ENCODE peak calls at places on chromosomes 2 and 18, in eight cellular contexts. H is right cardiac atrium; Q is natural killer cell treated with Interleukin-12 subunit alpha and Interleukin-12 subunit beta and Interleukin-15 and Interleukin-18, amount 100 ng/mL, for 72 hours; N is aorta; K is gastroesophageal sphincter; I is stimulated activated naive CD8-positive, alpha-beta T cell treated with anti-CD3 and anti-CD28 coated beads, Interleukin-15, Interleukin-2, amounts not matched to agents 100 U/mL and 50 U/mL, for 24 hours; W is heart right ventricle; B is stimulated activated naive B cell treated with anti-CD40 and anti-IgM and Interleukin-4, amounts not matched to agents 10 μg/mL and 1 μg/mL and 100 μg/mL, for 72 hours. C is an unnamed sample.

GRCh38 chr2:39855856-39856255 is 76.8 kb upstream of the THUMPD2 start:
- ATAC-seq in H (no peak), Q (no peak), N (no peak), K (no peak), I (no peak), W (no peak), B (no peak), C (no peak)

GRCh38 chr2:108905906-108906305 is 83.1 kb downstream of the EDAR start:
- ATAC-seq in H (no peak), Q (no peak), N (no peak), K (no peak), I (no peak), W (peak; percentile 34), B (no peak), C (no peak)

GRCh38 chr2:196759378-196759706 is 40.1 kb downstream of the GTF3C3 start:
- ATAC-seq in H (peak; percentile 19), Q (no peak), N (peak; percentile 41), K (no peak), I (no peak), W (no peak), B (no peak), C (no peak)

GRCh38 chr2:144454466-144455287 is 65.2 kb downstream of the ZEB2 start:
- ATAC-seq in H (no peak), Q (peak; percentile 81), N (no peak), K (no peak), I (peak; percentile 58), W (no peak), B (peak; percentile 74), C (peak; percentile 84)

GRCh38 chr2:13015941-13016340 is 299.2 kb downstream of the TRIB2 start:
- ATAC-seq in H (no peak), Q (no peak), N (no peak), K (no peak), I (no peak), W (no peak), B (no peak), C (no peak)

GRCh38 chr2:237532225-237532624 is 34.1 kb upstream of the PRLH start:
- ATAC-seq in H (no peak), Q (no peak), N (no peak), K (no peak), I (no peak), W (no peak), B (no peak), C (no peak)

GRCh38 chr2:149388120-149388816 is 57.9 kb downstream of the LYPD6 start:
- ATAC-seq in H (no peak), Q (no peak), N (no peak), K (no peak), I (no peak), W (no peak), B (no peak), C (no peak)

GRCh38 chr2:101617188-101617587 is 80.3 kb upstream of the MAP4K4 start:
- ATAC-seq in H (no peak), Q (no peak), N (no peak), K (no peak), I (no peak), W (no peak), B (no peak), C (no peak)

GRCh38 chr2:42316910-42317309 is 44.1 kb downstream of the COX7A2L start:
- ATAC-seq in H (no peak), Q (no peak), N (no peak), K (no peak), I (no peak), W (no peak), B (no peak), C (no peak)

GRCh38 chr18:2697184-2697583 is 41.7 kb downstream of the SMCHD1 start:
- ATAC-seq in H (no peak), Q (no peak), N (no peak), K (no peak), I (no peak), W (no peak), B (no peak), C (no peak)

GRCh38 chr18:74329688-74330205 is 14.1 kb downstream of the C18orf63 start:
- ATAC-seq in H (no peak), Q (no peak), N (no peak), K (no peak), I (no peak), W (no peak), B (no peak), C (no peak)

GRCh38 chr2:42171396-42171971 is 2.3 kb downstream of the EML4 start:
- ATAC-seq in H (no peak), Q (no peak), N (no peak), K (no peak), I (no peak), W (no peak), B (no peak), C (no peak)

GRCh38 chr2:161367675-161368074 is 48.4 kb upstream of the TBR1 start:
- ATAC-seq in H (no peak), Q (no peak), N (no peak), K (no peak), I (no peak), W (no peak), B (no peak), C (no peak)

GRCh38 chr2:33051586-33052385 is 105.0 kb downstream of the LTBP1 start:
- ATAC-seq in H (peak; percentile 47), Q (peak; percentile 85), N (peak; percentile 84), K (peak; percentile 79), I (no peak), W (no peak), B (no peak), C (no peak)

GRCh38 chr2:237591021-237591370 is 462 bp upstream of the RAB17 start:
- ATAC-seq in H (no peak), Q (no peak), N (no peak), K (no peak), I (no peak), W (no peak), B (no peak), C (no peak)

GRCh38 chr2:147463881-147464520 is 380.8 kb upstream of the ACVR2A start:
- ATAC-seq in H (no peak), Q (no peak), N (no peak), K (no peak), I (no peak), W (no peak), B (peak; percentile 73), C (no peak)

GRCh38 chr2:120360307-120360855 is 14.4 kb downstream of the INHBB start:
- ATAC-seq in H (no peak), Q (no peak), N (no peak), K (no peak), I (no peak), W (peak; percentile 32), B (no peak), C (no peak)

GRCh38 chr2:217035967-217036366 is 176.1 kb upstream of the TNP1 start:
- ATAC-seq in H (peak; percentile 89), Q (no peak), N (peak; percentile 83), K (peak; percentile 70), I (no peak), W (peak; percentile 86), B (no peak), C (no peak)

GRCh38 chr2:231820786-231821303 is 34.6 kb downstream of the COPS7B start:
- ATAC-seq in H (no peak), Q (no peak), N (no peak), K (no peak), I (no peak), W (no peak), B (no peak), C (no peak)

GRCh38 chr2:112877423-112877822 is 33.5 kb upstream of the IL37 start:
- ATAC-seq in H (no peak), Q (no peak), N (no peak), K (no peak), I (no peak), W (no peak), B (no peak), C (no peak)

GRCh38 chr2:229205704-229206103 is 65.4 kb downstream of the PID1 start:
- ATAC-seq in H (no peak), Q (no peak), N (no peak), K (no peak), I (no peak), W (no peak), B (no peak), C (no peak)

GRCh38 chr2:72367530-72368225 is 220.0 kb upstream of the CYP26B1 start:
- ATAC-seq in H (peak; percentile 78), Q (no peak), N (peak; percentile 79), K (peak; percentile 95), I (no peak), W (peak; percentile 76), B (no peak), C (no peak)

GRCh38 chr2:223102040-223102899 is 50.3 kb downstream of the KCNE4 start:
- ATAC-seq in H (peak; percentile 82), Q (no peak), N (no peak), K (peak; percentile 47), I (no peak), W (peak; percentile 24), B (no peak), C (no peak)

GRCh38 chr2:83079007-83079406 is 1380.1 kb downstream of the SUCLG1 start:
- ATAC-seq in H (no peak), Q (no peak), N (no peak), K (no peak), I (no peak), W (no peak), B (no peak), C (no peak)

GRCh38 chr18:28792404-28793103 is 615.6 kb upstream of the CDH2 start:
- ATAC-seq in H (no peak), Q (no peak), N (no peak), K (no peak), I (no peak), W (no peak), B (no peak), C (no peak)

GRCh38 chr2:197196737-197197136 is 113.8 kb downstream of the ANKRD44 start:
- ATAC-seq in H (no peak), Q (no peak), N (no peak), K (no peak), I (peak; percentile 33), W (no peak), B (no peak), C (peak; percentile 26)

GRCh38 chr2:223744580-223744979 is 92.8 kb downstream of the AP1S3 start:
- ATAC-seq in H (peak; percentile 45), Q (no peak), N (no peak), K (no peak), I (no peak), W (no peak), B (no peak), C (no peak)